ENCODE peak calls at places on chromosomes 12 and 14, in five cellular contexts. One of them, this sample, is unnamed.

GRCh38 chr12:130815028-130815741 is 23.9 kb downstream of the STX2 start:
- DNase-seq in AG20443: no peak
- DNase-seq in astrocyte of the spinal cord: no peak
- DNase-seq in stimulated activated CD4-positive, alpha-beta T cell treated with anti-CD3 and anti-CD28 coated beads, Interleukin-2, amount 100 ng/mL, for 24 hours: no peak
- DNase-seq in activated T-helper 2 cell treated with anti-CD3 and anti-CD28 coated beads, Interferon-gamma antibody, Interleukin-2, Interleukin-4, amounts not matched to agents 10 μg/mL and 5 μg/mL and 100 μg/mL, durations not matched to agents 14 hours and 24 hours and 36 hours: no peak
- DNase-seq in this sample: no peak

GRCh38 chr12:24697295-24697694 is 251.6 kb downstream of the BCAT1 start:
- DNase-seq in AG20443: no peak
- DNase-seq in astrocyte of the spinal cord: no peak
- DNase-seq in stimulated activated CD4-positive, alpha-beta T cell treated with anti-CD3 and anti-CD28 coated beads, Interleukin-2, amount 100 ng/mL, for 24 hours: no peak
- DNase-seq in activated T-helper 2 cell treated with anti-CD3 and anti-CD28 coated beads, Interferon-gamma antibody, Interleukin-2, Interleukin-4, amounts not matched to agents 10 μg/mL and 5 μg/mL and 100 μg/mL, durations not matched to agents 14 hours and 24 hours and 36 hours: no peak
- DNase-seq in this sample: no peak

GRCh38 chr12:43754015-43754414 is 4.6 kb downstream of the PUS7L start:
- DNase-seq in AG20443: no peak
- DNase-seq in astrocyte of the spinal cord: no peak
- DNase-seq in stimulated activated CD4-positive, alpha-beta T cell treated with anti-CD3 and anti-CD28 coated beads, Interleukin-2, amount 100 ng/mL, for 24 hours: no peak
- DNase-seq in activated T-helper 2 cell treated with anti-CD3 and anti-CD28 coated beads, Interferon-gamma antibody, Interleukin-2, Interleukin-4, amounts not matched to agents 10 μg/mL and 5 μg/mL and 100 μg/mL, durations not matched to agents 14 hours and 24 hours and 36 hours: no peak
- DNase-seq in this sample: no peak

GRCh38 chr12:106327256-106327852 is 24.8 kb downstream of the TCP11L2 start:
- DNase-seq in AG20443: no peak
- DNase-seq in astrocyte of the spinal cord: no peak
- DNase-seq in stimulated activated CD4-positive, alpha-beta T cell treated with anti-CD3 and anti-CD28 coated beads, Interleukin-2, amount 100 ng/mL, for 24 hours: no peak
- DNase-seq in activated T-helper 2 cell treated with anti-CD3 and anti-CD28 coated beads, Interferon-gamma antibody, Interleukin-2, Interleukin-4, amounts not matched to agents 10 μg/mL and 5 μg/mL and 100 μg/mL, durations not matched to agents 14 hours and 24 hours and 36 hours: no peak
- DNase-seq in this sample: no peak

GRCh38 chr12:1533602-1534304 is 60.6 kb downstream of the FBXL14 start:
- DNase-seq in AG20443: no peak
- DNase-seq in astrocyte of the spinal cord: peak; percentile 80
- DNase-seq in stimulated activated CD4-positive, alpha-beta T cell treated with anti-CD3 and anti-CD28 coated beads, Interleukin-2, amount 100 ng/mL, for 24 hours: peak; percentile 39
- DNase-seq in activated T-helper 2 cell treated with anti-CD3 and anti-CD28 coated beads, Interferon-gamma antibody, Interleukin-2, Interleukin-4, amounts not matched to agents 10 μg/mL and 5 μg/mL and 100 μg/mL, durations not matched to agents 14 hours and 24 hours and 36 hours: peak; percentile 54
- DNase-seq in this sample: no peak

GRCh38 chr12:54040148-54040494 is 7.3 kb downstream of the HOXC5 start:
- DNase-seq in AG20443: peak; percentile 69
- DNase-seq in astrocyte of the spinal cord: no peak
- DNase-seq in stimulated activated CD4-positive, alpha-beta T cell treated with anti-CD3 and anti-CD28 coated beads, Interleukin-2, amount 100 ng/mL, for 24 hours: no peak
- DNase-seq in activated T-helper 2 cell treated with anti-CD3 and anti-CD28 coated beads, Interferon-gamma antibody, Interleukin-2, Interleukin-4, amounts not matched to agents 10 μg/mL and 5 μg/mL and 100 μg/mL, durations not matched to agents 14 hours and 24 hours and 36 hours: no peak
- DNase-seq in this sample: no peak

GRCh38 chr12:94152292-94153083 is 4.1 kb downstream of the PLXNC1 start:
- DNase-seq in AG20443: no peak
- DNase-seq in astrocyte of the spinal cord: no peak
- DNase-seq in stimulated activated CD4-positive, alpha-beta T cell treated with anti-CD3 and anti-CD28 coated beads, Interleukin-2, amount 100 ng/mL, for 24 hours: no peak
- DNase-seq in activated T-helper 2 cell treated with anti-CD3 and anti-CD28 coated beads, Interferon-gamma antibody, Interleukin-2, Interleukin-4, amounts not matched to agents 10 μg/mL and 5 μg/mL and 100 μg/mL, durations not matched to agents 14 hours and 24 hours and 36 hours: no peak
- DNase-seq in this sample: no peak

GRCh38 chr12:110600254-110600653 is 13.7 kb upstream of the TCTN1 start:
- DNase-seq in AG20443: peak; percentile 60
- DNase-seq in astrocyte of the spinal cord: peak; percentile 73
- DNase-seq in stimulated activated CD4-positive, alpha-beta T cell treated with anti-CD3 and anti-CD28 coated beads, Interleukin-2, amount 100 ng/mL, for 24 hours: no peak
- DNase-seq in activated T-helper 2 cell treated with anti-CD3 and anti-CD28 coated beads, Interferon-gamma antibody, Interleukin-2, Interleukin-4, amounts not matched to agents 10 μg/mL and 5 μg/mL and 100 μg/mL, durations not matched to agents 14 hours and 24 hours and 36 hours: no peak
- DNase-seq in this sample: peak; percentile 75

GRCh38 chr12:122869207-122869973 is 26.5 kb downstream of the VPS37B start:
- DNase-seq in AG20443: no peak
- DNase-seq in astrocyte of the spinal cord: no peak
- DNase-seq in stimulated activated CD4-positive, alpha-beta T cell treated with anti-CD3 and anti-CD28 coated beads, Interleukin-2, amount 100 ng/mL, for 24 hours: no peak
- DNase-seq in activated T-helper 2 cell treated with anti-CD3 and anti-CD28 coated beads, Interferon-gamma antibody, Interleukin-2, Interleukin-4, amounts not matched to agents 10 μg/mL and 5 μg/mL and 100 μg/mL, durations not matched to agents 14 hours and 24 hours and 36 hours: no peak
- DNase-seq in this sample: no peak

GRCh38 chr12:132686831-132687210 is 321 bp downstream of the POLE start:
- DNase-seq in AG20443: no peak
- DNase-seq in astrocyte of the spinal cord: no peak
- DNase-seq in stimulated activated CD4-positive, alpha-beta T cell treated with anti-CD3 and anti-CD28 coated beads, Interleukin-2, amount 100 ng/mL, for 24 hours: no peak
- DNase-seq in activated T-helper 2 cell treated with anti-CD3 and anti-CD28 coated beads, Interferon-gamma antibody, Interleukin-2, Interleukin-4, amounts not matched to agents 10 μg/mL and 5 μg/mL and 100 μg/mL, durations not matched to agents 14 hours and 24 hours and 36 hours: no peak
- DNase-seq in this sample: no peak

GRCh38 chr12:65948320-65949008 is 124.2 kb downstream of the HMGA2 start:
- DNase-seq in AG20443: peak; percentile 80
- DNase-seq in astrocyte of the spinal cord: peak; percentile 96
- DNase-seq in stimulated activated CD4-positive, alpha-beta T cell treated with anti-CD3 and anti-CD28 coated beads, Interleukin-2, amount 100 ng/mL, for 24 hours: no peak
- DNase-seq in activated T-helper 2 cell treated with anti-CD3 and anti-CD28 coated beads, Interferon-gamma antibody, Interleukin-2, Interleukin-4, amounts not matched to agents 10 μg/mL and 5 μg/mL and 100 μg/mL, durations not matched to agents 14 hours and 24 hours and 36 hours: no peak
- DNase-seq in this sample: peak; percentile 95

GRCh38 chr12:11716794-11717532 is 67.5 kb downstream of the ETV6 start:
- DNase-seq in AG20443: no peak
- DNase-seq in astrocyte of the spinal cord: peak; percentile 48
- DNase-seq in stimulated activated CD4-positive, alpha-beta T cell treated with anti-CD3 and anti-CD28 coated beads, Interleukin-2, amount 100 ng/mL, for 24 hours: no peak
- DNase-seq in activated T-helper 2 cell treated with anti-CD3 and anti-CD28 coated beads, Interferon-gamma antibody, Interleukin-2, Interleukin-4, amounts not matched to agents 10 μg/mL and 5 μg/mL and 100 μg/mL, durations not matched to agents 14 hours and 24 hours and 36 hours: no peak
- DNase-seq in this sample: peak; percentile 56

GRCh38 chr12:132806857-132807256 is 21.8 kb downstream of the GOLGA3 start:
- DNase-seq in AG20443: no peak
- DNase-seq in astrocyte of the spinal cord: no peak
- DNase-seq in stimulated activated CD4-positive, alpha-beta T cell treated with anti-CD3 and anti-CD28 coated beads, Interleukin-2, amount 100 ng/mL, for 24 hours: peak; percentile 30
- DNase-seq in activated T-helper 2 cell treated with anti-CD3 and anti-CD28 coated beads, Interferon-gamma antibody, Interleukin-2, Interleukin-4, amounts not matched to agents 10 μg/mL and 5 μg/mL and 100 μg/mL, durations not matched to agents 14 hours and 24 hours and 36 hours: no peak
- DNase-seq in this sample: no peak

GRCh38 chr12:94545937-94546771 is 86.5 kb upstream of the CEP83 start:
- DNase-seq in AG20443: peak; percentile 74
- DNase-seq in astrocyte of the spinal cord: peak; percentile 66
- DNase-seq in stimulated activated CD4-positive, alpha-beta T cell treated with anti-CD3 and anti-CD28 coated beads, Interleukin-2, amount 100 ng/mL, for 24 hours: no peak
- DNase-seq in activated T-helper 2 cell treated with anti-CD3 and anti-CD28 coated beads, Interferon-gamma antibody, Interleukin-2, Interleukin-4, amounts not matched to agents 10 μg/mL and 5 μg/mL and 100 μg/mL, durations not matched to agents 14 hours and 24 hours and 36 hours: no peak
- DNase-seq in this sample: peak; percentile 47

GRCh38 chr14:99744199-99744872 is 48.9 kb upstream of the EML1 start:
- DNase-seq in AG20443: no peak
- DNase-seq in astrocyte of the spinal cord: peak; percentile 74
- DNase-seq in stimulated activated CD4-positive, alpha-beta T cell treated with anti-CD3 and anti-CD28 coated beads, Interleukin-2, amount 100 ng/mL, for 24 hours: no peak
- DNase-seq in activated T-helper 2 cell treated with anti-CD3 and anti-CD28 coated beads, Interferon-gamma antibody, Interleukin-2, Interleukin-4, amounts not matched to agents 10 μg/mL and 5 μg/mL and 100 μg/mL, durations not matched to agents 14 hours and 24 hours and 36 hours: no peak
- DNase-seq in this sample: peak; percentile 38

GRCh38 chr12:124406043-124406442 is 111.2 kb downstream of the RFLNA start:
- DNase-seq in AG20443: no peak
- DNase-seq in astrocyte of the spinal cord: no peak
- DNase-seq in stimulated activated CD4-positive, alpha-beta T cell treated with anti-CD3 and anti-CD28 coated beads, Interleukin-2, amount 100 ng/mL, for 24 hours: no peak
- DNase-seq in activated T-helper 2 cell treated with anti-CD3 and anti-CD28 coated beads, Interferon-gamma antibody, Interleukin-2, Interleukin-4, amounts not matched to agents 10 μg/mL and 5 μg/mL and 100 μg/mL, durations not matched to agents 14 hours and 24 hours and 36 hours: no peak
- DNase-seq in this sample: no peak

GRCh38 chr14:34781242-34781641 is 66.8 kb upstream of the CFL2 start:
- DNase-seq in AG20443: peak; percentile 46
- DNase-seq in astrocyte of the spinal cord: peak; percentile 72
- DNase-seq in stimulated activated CD4-positive, alpha-beta T cell treated with anti-CD3 and anti-CD28 coated beads, Interleukin-2, amount 100 ng/mL, for 24 hours: no peak
- DNase-seq in activated T-helper 2 cell treated with anti-CD3 and anti-CD28 coated beads, Interferon-gamma antibody, Interleukin-2, Interleukin-4, amounts not matched to agents 10 μg/mL and 5 μg/mL and 100 μg/mL, durations not matched to agents 14 hours and 24 hours and 36 hours: no peak
- DNase-seq in this sample: peak; percentile 85

GRCh38 chr12:47038270-47038748 is 41.1 kb upstream of the PCED1B start:
- DNase-seq in AG20443: no peak
- DNase-seq in astrocyte of the spinal cord: peak; percentile 49
- DNase-seq in stimulated activated CD4-positive, alpha-beta T cell treated with anti-CD3 and anti-CD28 coated beads, Interleukin-2, amount 100 ng/mL, for 24 hours: no peak
- DNase-seq in activated T-helper 2 cell treated with anti-CD3 and anti-CD28 coated beads, Interferon-gamma antibody, Interleukin-2, Interleukin-4, amounts not matched to agents 10 μg/mL and 5 μg/mL and 100 μg/mL, durations not matched to agents 14 hours and 24 hours and 36 hours: no peak
- DNase-seq in this sample: no peak